ENCODE peak calls at places on chromosomes 11 and 22, in five cellular contexts. One of them, this sample, is unnamed.

GRCh38 chr11:128757235-128757711 is 63.4 kb downstream of the FLI1 start:
- DNase-seq in GM23338: peak; percentile 66
- DNase-seq in esophagus squamous epithelium: peak; percentile 29
- DNase-seq in A549: peak; percentile 13
- DNase-seq in cardiac muscle cell: peak; percentile 71
- DNase-seq in this sample: no peak

GRCh38 chr11:281486-282161 is 3.4 kb downstream of the NLRP6 start:
- DNase-seq in GM23338: no peak
- DNase-seq in esophagus squamous epithelium: no peak
- DNase-seq in A549: no peak
- DNase-seq in cardiac muscle cell: no peak
- DNase-seq in this sample: no peak

GRCh38 chr22:44765571-44766285 is 13.4 kb downstream of the ARHGAP8 start:
- DNase-seq in GM23338: no peak
- DNase-seq in esophagus squamous epithelium: no peak
- DNase-seq in A549: no peak
- DNase-seq in cardiac muscle cell: peak; percentile 13
- DNase-seq in this sample: no peak

GRCh38 chr22:49862408-49862776 is 8.7 kb downstream of the ZBED4 start:
- DNase-seq in GM23338: no peak
- DNase-seq in esophagus squamous epithelium: no peak
- DNase-seq in A549: no peak
- DNase-seq in cardiac muscle cell: peak; percentile 20
- DNase-seq in this sample: no peak

GRCh38 chr11:3823303-3823702 is 14.9 kb downstream of the PGAP2 start:
- DNase-seq in GM23338: no peak
- DNase-seq in esophagus squamous epithelium: no peak
- DNase-seq in A549: peak; percentile 29
- DNase-seq in cardiac muscle cell: peak; percentile 77
- DNase-seq in this sample: no peak

GRCh38 chr22:44108806-44109385 is 71.8 kb upstream of the PARVG start:
- DNase-seq in GM23338: no peak
- DNase-seq in esophagus squamous epithelium: no peak
- DNase-seq in A549: no peak
- DNase-seq in cardiac muscle cell: no peak
- DNase-seq in this sample: no peak

GRCh38 chr11:110373061-110373702 is 56.6 kb upstream of the FDX1 start:
- DNase-seq in GM23338: no peak
- DNase-seq in esophagus squamous epithelium: no peak
- DNase-seq in A549: peak; percentile 31
- DNase-seq in cardiac muscle cell: peak; percentile 43
- DNase-seq in this sample: no peak

GRCh38 chr22:40128989-40129388 is 48.7 kb upstream of the TNRC6B start:
- DNase-seq in GM23338: no peak
- DNase-seq in esophagus squamous epithelium: no peak
- DNase-seq in A549: no peak
- DNase-seq in cardiac muscle cell: no peak
- DNase-seq in this sample: no peak

GRCh38 chr22:45885941-45886395 is 91.0 kb downstream of the WNT7B start:
- DNase-seq in GM23338: no peak
- DNase-seq in esophagus squamous epithelium: no peak
- DNase-seq in A549: no peak
- DNase-seq in cardiac muscle cell: no peak
- DNase-seq in this sample: no peak

GRCh38 chr22:48146426-48146825 is 1384.0 kb downstream of the TBC1D22A start:
- DNase-seq in GM23338: no peak
- DNase-seq in esophagus squamous epithelium: no peak
- DNase-seq in A549: no peak
- DNase-seq in cardiac muscle cell: no peak
- DNase-seq in this sample: no peak

GRCh38 chr11:103407641-103408040 is 298.4 kb downstream of the DYNC2H1 start:
- DNase-seq in GM23338: no peak
- DNase-seq in esophagus squamous epithelium: no peak
- DNase-seq in A549: no peak
- DNase-seq in cardiac muscle cell: no peak
- DNase-seq in this sample: no peak

GRCh38 chr22:27597703-27598444 is 203.7 kb downstream of the MN1 start:
- DNase-seq in GM23338: no peak
- DNase-seq in esophagus squamous epithelium: no peak
- DNase-seq in A549: peak; percentile 38
- DNase-seq in cardiac muscle cell: peak; percentile 21
- DNase-seq in this sample: no peak

GRCh38 chr11:122665882-122666281 is 10.4 kb downstream of the UBASH3B start:
- DNase-seq in GM23338: no peak
- DNase-seq in esophagus squamous epithelium: no peak
- DNase-seq in A549: no peak
- DNase-seq in cardiac muscle cell: no peak
- DNase-seq in this sample: no peak

GRCh38 chr11:107916671-107917241 is 11.5 kb upstream of the RAB39A start:
- DNase-seq in GM23338: peak; percentile 73
- DNase-seq in esophagus squamous epithelium: no peak
- DNase-seq in A549: no peak
- DNase-seq in cardiac muscle cell: peak; percentile 13
- DNase-seq in this sample: no peak

GRCh38 chr22:49330421-49331222 is 497.1 kb downstream of the BRD1 start:
- DNase-seq in GM23338: no peak
- DNase-seq in esophagus squamous epithelium: no peak
- DNase-seq in A549: no peak
- DNase-seq in cardiac muscle cell: no peak
- DNase-seq in this sample: no peak

GRCh38 chr11:296976-297665 is 2.2 kb downstream of the IFITM5 start:
- DNase-seq in GM23338: no peak
- DNase-seq in esophagus squamous epithelium: no peak
- DNase-seq in A549: no peak
- DNase-seq in cardiac muscle cell: no peak
- DNase-seq in this sample: no peak

GRCh38 chr22:24588756-24589481 is 4.0 kb downstream of the LRRC75B start:
- DNase-seq in GM23338: no peak
- DNase-seq in esophagus squamous epithelium: no peak
- DNase-seq in A549: no peak
- DNase-seq in cardiac muscle cell: no peak
- DNase-seq in this sample: no peak

GRCh38 chr11:36011574-36011973 is 67.7 kb downstream of the LDLRAD3 start:
- DNase-seq in GM23338: no peak
- DNase-seq in esophagus squamous epithelium: no peak
- DNase-seq in A549: no peak
- DNase-seq in cardiac muscle cell: no peak
- DNase-seq in this sample: no peak

GRCh38 chr11:36012410-36012809 is 68.5 kb downstream of the LDLRAD3 start:
- DNase-seq in GM23338: no peak
- DNase-seq in esophagus squamous epithelium: no peak
- DNase-seq in A549: peak; percentile 10
- DNase-seq in cardiac muscle cell: peak; percentile 65
- DNase-seq in this sample: no peak

GRCh38 chr11:36008576-36008975 is 64.7 kb downstream of the LDLRAD3 start:
- DNase-seq in GM23338: no peak
- DNase-seq in esophagus squamous epithelium: no peak
- DNase-seq in A549: no peak
- DNase-seq in cardiac muscle cell: peak; percentile 41
- DNase-seq in this sample: no peak

GRCh38 chr11:36009469-36009868 is 65.6 kb downstream of the LDLRAD3 start:
- DNase-seq in GM23338: no peak
- DNase-seq in esophagus squamous epithelium: no peak
- DNase-seq in A549: no peak
- DNase-seq in cardiac muscle cell: peak; percentile 74
- DNase-seq in this sample: no peak

DNA sequence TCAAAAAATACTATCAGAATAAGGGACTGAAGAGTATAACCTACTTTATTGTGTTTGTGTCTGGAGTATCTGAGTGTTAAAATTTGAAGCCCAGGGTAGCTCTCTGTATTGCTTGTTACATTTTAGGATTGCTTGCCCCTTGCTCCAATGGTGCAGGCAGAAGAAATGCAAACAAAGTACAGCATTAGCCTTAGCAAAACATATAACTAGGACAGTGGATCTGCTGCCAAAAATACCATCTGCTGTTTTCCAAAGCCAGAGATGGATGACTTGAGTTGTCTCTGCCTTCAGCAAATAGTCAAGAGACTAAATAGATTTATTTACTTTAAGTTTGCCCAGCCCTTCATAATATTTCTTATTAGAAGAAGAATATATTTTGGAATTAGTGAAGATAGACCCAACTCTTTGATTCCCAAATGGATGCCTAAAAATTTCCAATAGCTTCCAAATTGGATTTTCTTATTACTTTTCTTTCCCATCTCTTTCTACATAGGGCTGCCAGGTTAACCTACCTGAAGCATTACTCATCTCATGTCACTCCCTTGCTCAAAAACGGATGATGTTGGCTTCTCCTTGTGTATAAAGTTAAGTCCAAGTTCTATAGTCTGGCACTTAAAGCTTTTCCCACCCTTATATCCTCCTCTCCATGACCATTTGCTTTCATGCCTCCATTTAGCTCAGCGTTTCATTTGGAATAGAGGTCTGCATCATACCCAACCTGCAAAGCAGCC is 66.3 kb downstream of the LDLRAD3 start:
- DNase-seq in GM23338: no peak
- DNase-seq in esophagus squamous epithelium: no peak
- DNase-seq in A549: no peak
- DNase-seq in cardiac muscle cell: peak; percentile 58
- DNase-seq in this sample: no peak
- H3K4me1 ChIP-seq in GM23338: peaks cover 11% of the 10 kb centered on the region
- H3K4me1 ChIP-seq in esophagus squamous epithelium: peaks cover 11% of the 10 kb centered on the region
- H3K4me1 ChIP-seq in A549: peaks cover 40% of the 10 kb centered on the region
- H3K4me1 ChIP-seq in cardiac muscle cell: no peaks in the 10 kb centered on the region
- H3K4me1 ChIP-seq in this sample: peaks cover 13% of the 10 kb centered on the region

DNA sequence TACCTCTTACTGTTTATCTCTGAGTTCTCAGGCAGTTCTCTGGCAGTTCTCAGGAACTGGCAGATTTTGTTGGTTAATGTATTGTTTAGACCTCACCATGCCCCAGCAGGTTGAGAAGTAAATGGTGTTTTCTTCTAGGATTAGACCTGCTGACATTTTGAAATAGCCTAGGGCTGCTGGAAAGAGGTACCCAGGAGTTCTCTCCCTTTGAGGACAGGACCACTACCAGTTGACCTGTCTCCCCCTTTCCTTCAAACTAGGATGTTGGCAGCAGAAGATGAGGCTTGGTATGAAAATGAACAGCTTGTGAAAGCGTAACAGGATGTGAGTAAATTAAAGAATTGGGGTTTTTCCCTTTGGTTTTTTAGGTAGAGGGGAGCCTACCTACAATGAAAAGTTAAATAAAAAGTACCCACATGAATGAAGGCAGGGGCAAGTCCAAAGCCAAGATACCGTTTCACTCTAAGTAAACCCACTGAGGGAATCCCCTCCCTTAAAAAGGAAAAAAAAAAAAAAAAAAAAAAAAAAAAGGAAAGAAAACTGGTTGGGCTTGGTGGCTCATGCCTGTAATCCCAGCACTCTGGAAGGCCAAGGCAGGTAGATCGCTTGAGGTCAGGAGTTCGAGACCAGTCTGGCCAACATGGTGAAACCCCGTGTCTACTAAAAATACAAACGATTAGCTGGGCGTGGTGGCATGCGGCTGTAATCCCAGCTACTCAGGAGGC is 96.2 kb downstream of the PDHX start:
- DNase-seq in GM23338: no peak
- DNase-seq in esophagus squamous epithelium: no peak
- DNase-seq in A549: no peak
- DNase-seq in cardiac muscle cell: no peak
- DNase-seq in this sample: no peak
- H3K27ac ChIP-seq in GM23338: no peak overlapping the region
- H3K27ac ChIP-seq in esophagus squamous epithelium: peak overlapping the region; percentile 3
- H3K27ac ChIP-seq in A549: peak overlapping the region; percentile 90
- H3K27ac ChIP-seq in cardiac muscle cell: no peak overlapping the region
- H3K27ac ChIP-seq in this sample: no peak overlapping the region

DNA sequence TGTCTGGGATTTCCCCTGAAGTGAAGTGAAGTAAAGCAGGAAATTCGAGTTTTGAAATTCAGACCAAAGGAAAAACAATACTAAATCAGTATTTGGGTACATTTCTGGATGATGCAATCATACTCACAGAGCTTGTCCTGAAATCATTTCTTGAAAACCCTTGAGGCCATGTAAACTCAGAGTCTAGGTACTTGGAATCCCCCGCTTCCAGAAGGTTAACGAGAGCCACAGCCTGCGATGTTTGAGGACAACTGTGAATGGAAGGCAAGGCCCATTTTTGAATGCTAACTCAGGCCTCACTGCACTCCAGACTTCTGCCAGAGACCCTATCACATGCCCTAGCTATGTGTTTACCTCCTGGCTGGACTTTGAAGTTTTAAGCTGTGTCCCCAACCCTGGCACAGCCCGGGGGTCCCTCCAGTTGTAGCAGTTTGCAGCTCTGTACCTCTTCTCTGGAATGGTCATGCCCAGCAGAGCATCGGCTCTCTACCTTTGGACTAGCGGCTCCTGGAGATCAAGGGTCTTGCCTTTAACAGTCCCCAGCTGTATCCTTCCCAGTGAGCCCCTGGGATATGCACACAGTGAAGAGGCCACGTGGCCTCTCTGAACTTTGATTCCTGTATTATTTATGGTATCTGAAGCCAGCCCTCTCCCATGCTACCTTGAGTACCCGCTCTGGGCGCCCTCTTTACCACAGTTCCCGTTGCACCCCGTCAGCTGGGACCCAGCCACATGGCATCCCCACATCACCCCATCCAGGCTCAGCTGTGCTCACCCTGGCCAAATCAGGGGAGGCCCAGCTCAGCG is 5.6 kb upstream of the FTH1 start:
- DNase-seq in GM23338: no peak
- DNase-seq in esophagus squamous epithelium: no peak
- DNase-seq in A549: peak; percentile 79
- DNase-seq in cardiac muscle cell: no peak
- DNase-seq in this sample: no peak
- H3K4me1 ChIP-seq in GM23338: peaks cover 39% of the 10 kb centered on the region
- H3K4me1 ChIP-seq in esophagus squamous epithelium: peaks cover 40% of the 10 kb centered on the region
- H3K4me1 ChIP-seq in A549: peaks cover 90% of the 10 kb centered on the region
- H3K4me1 ChIP-seq in cardiac muscle cell: peaks cover 27% of the 10 kb centered on the region
- H3K4me1 ChIP-seq in this sample: peaks cover 55% of the 10 kb centered on the region

GRCh38 chr11:47285969-47286770 is 16.2 kb downstream of the MADD start:
- DNase-seq in GM23338: no peak
- DNase-seq in esophagus squamous epithelium: no peak
- DNase-seq in A549: no peak
- DNase-seq in cardiac muscle cell: no peak
- DNase-seq in this sample: no peak
- H3K27ac ChIP-seq in GM23338: no peak overlapping the region
- H3K27ac ChIP-seq in esophagus squamous epithelium: no peak overlapping the region
- H3K27ac ChIP-seq in A549: no peak overlapping the region
- H3K27ac ChIP-seq in cardiac muscle cell: no peak overlapping the region
- H3K27ac ChIP-seq in this sample: no peak overlapping the region

GRCh38 chr11:101446238-101446637 is 137.6 kb downstream of the TRPC6 start:
- DNase-seq in GM23338: no peak
- DNase-seq in esophagus squamous epithelium: no peak
- DNase-seq in A549: no peak
- DNase-seq in cardiac muscle cell: peak; percentile 31
- DNase-seq in this sample: no peak
- H3K4me1 ChIP-seq in GM23338: no peaks in the 10 kb centered on the region
- H3K4me1 ChIP-seq in esophagus squamous epithelium: no peaks in the 10 kb centered on the region
- H3K4me1 ChIP-seq in A549: peaks cover 34% of the 10 kb centered on the region
- H3K4me1 ChIP-seq in cardiac muscle cell: no peaks in the 10 kb centered on the region
- H3K4me1 ChIP-seq in this sample: peaks cover 36% of the 10 kb centered on the region